ENCODE peak calls at places on chromosomes 1 and 21, in four cellular contexts. B is NB4, I is transverse colon, Z is uterus. A is an unnamed sample.

GRCh38 chr1:177646757-177647730 is 322.8 kb downstream of the SEC16B start:
- DNase-seq in B (no peak), I (no peak), Z (no peak), A (no peak)

GRCh38 chr21:43779660-43780059 is 3.6 kb upstream of the CSTB start:
- DNase-seq in B (no peak), Z (no peak), I (peak), A (no peak)

GRCh38 chr1:5999711-6000443 is 7.7 kb upstream of the NPHP4 start:
- DNase-seq in Z (no peak), I (no peak), B (no peak), A (peak)

GRCh38 chr1:118504867-118505266 is 319.8 kb upstream of the SPAG17 start:
- DNase-seq in B (no peak), I (no peak), Z (no peak), A (peak)

GRCh38 chr1:7120863-7121621 is 335.8 kb downstream of the CAMTA1 start:
- DNase-seq in B (peak), Z (no peak), I (no peak), A (no peak)

GRCh38 chr1:28115267-28115666 is 26.9 kb upstream of the EYA3 start:
- DNase-seq in Z (no peak), B (peak), I (peak), A (no peak)

GRCh38 chr1:230120949-230121381 is 53.9 kb downstream of the GALNT2 start:
- DNase-seq in I (peak), Z (no peak), B (peak), A (no peak)

GRCh38 chr21:45910548-45911221 is 70.9 kb upstream of the COL6A1 start:
- DNase-seq in B (no peak), I (no peak), Z (no peak), A (no peak)

GRCh38 chr1:207867136-207868081 is 43.5 kb downstream of the CD34 start:
- DNase-seq in I (peak), Z (no peak), B (peak), A (no peak)

GRCh38 chr1:101506541-101507164 is 269.8 kb downstream of the S1PR1 start:
- DNase-seq in I (peak), Z (no peak), B (peak), A (no peak)

GRCh38 chr21:28639742-28640141 is 352.9 kb downstream of the LTN1 start:
- DNase-seq in Z (no peak), I (no peak), B (no peak), A (no peak)

GRCh38 chr1:61753998-61754508 is 11.8 kb downstream of the PATJ start:
- DNase-seq in B (no peak), I (no peak), Z (no peak), A (no peak)

GRCh38 chr1:199221371-199222150 is 582.7 kb downstream of the PTPRC start:
- DNase-seq in I (no peak), B (peak), Z (no peak), A (peak)

DNA sequence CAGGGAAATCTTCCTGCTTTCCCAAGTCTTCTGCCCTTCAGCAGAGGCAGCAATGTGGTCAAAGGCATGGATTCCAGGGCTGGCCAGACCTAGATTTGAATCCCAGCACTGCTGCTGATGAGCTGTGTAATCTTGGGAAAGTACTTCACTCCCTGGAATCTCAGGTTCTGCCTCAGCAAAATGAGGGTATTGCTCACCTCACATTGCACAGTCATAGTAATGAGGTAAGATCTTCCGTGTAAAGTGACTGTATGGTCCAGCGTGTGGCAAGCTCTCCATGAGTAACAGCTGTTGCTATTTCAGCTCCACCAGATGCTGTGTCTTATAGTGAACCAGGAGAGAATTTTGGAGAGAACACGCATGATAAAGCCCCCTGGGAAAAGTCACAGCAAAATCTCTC is 56.1 kb upstream of the F3 start:
- DNase-seq in B (peak), Z (no peak), I (no peak), A (no peak)
- TF ChIP-seq CTCF in B (no peak), Z (no peak), I (no peak), A (no peak)

GRCh38 chr1:67193700-67194099 is 27.4 kb downstream of the IL23R start:
- DNase-seq in Z (no peak), I (no peak), B (no peak), A (no peak)
- H3K4me3 ChIP-seq in Z (no peak), I (no peak), B (no peak), A (no peak)

DNA sequence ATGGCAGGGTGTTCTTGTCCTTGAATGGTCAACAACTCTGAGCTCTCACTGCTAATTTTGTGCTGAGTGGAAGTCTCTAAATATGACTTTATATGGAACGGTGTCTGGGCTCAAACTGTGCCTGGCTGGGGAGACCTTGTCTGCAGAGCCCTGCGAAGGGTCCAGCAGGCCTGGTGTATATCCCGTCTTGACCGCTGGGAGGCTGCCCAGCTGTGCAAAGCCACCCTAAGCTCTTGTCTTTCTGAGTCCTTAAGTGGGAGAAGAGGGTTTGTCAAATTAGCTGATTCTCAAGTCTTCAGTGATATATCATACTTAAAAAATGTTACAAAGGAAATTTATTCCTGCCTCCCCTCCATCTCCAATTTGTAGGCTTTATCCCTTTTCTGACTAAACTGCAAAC is 198.7 kb downstream of the KCNJ6 start:
- DNase-seq in I (no peak), Z (no peak), B (no peak), A (no peak)
- TF ChIP-seq CTCF in I (no peak), Z (no peak), B (no peak), A (no peak)

GRCh38 chr1:220375715-220376114 is 103.5 kb upstream of the RAB3GAP2 start:
- DNase-seq in I (no peak), Z (no peak), B (no peak), A (no peak)
- H3K4me3 ChIP-seq in I (no peak), Z (no peak), B (no peak), A (no peak)